ENCODE peak calls at places on chromosomes 1 and 21, in ten cellular contexts. O is NCI-H345, U is A549, R is T follicular helper cell, D is ACHN, F is HEK293T, V is ascending aorta, H is T-cell, N is HFF-Myc, B is NCI-H1092. K is an unnamed sample.

GRCh38 chr1:107538502-107538901 is 397.7 kb downstream of the NTNG1 start:
- DNase-seq in O (peak), U (no peak), R (no peak), D (no peak), F (no peak), V (no peak), H (no peak), N (no peak), B (no peak), K (no peak)

GRCh38 chr1:156502749-156503671 is 2.4 kb upstream of the MEF2D start:
- DNase-seq in O (peak), U (peak), R (no peak), D (peak), F (no peak), V (peak), H (no peak), N (peak), B (no peak), K (peak)

GRCh38 chr1:36076979-36077573 is 6.8 kb upstream of the TEKT2 start:
- DNase-seq in O (no peak), U (no peak), R (no peak), D (no peak), F (no peak), V (no peak), H (no peak), N (no peak), B (no peak), K (no peak)

GRCh38 chr1:197200468-197200899 is 54.0 kb upstream of the ASPM start:
- DNase-seq in O (no peak), U (no peak), R (no peak), D (peak), F (no peak), V (no peak), H (no peak), N (no peak), B (no peak), K (no peak)

GRCh38 chr1:65773391-65773790 is 19.3 kb upstream of the PDE4B start:
- DNase-seq in O (no peak), U (no peak), R (no peak), D (no peak), F (no peak), V (no peak), H (no peak), N (no peak), B (no peak), K (no peak)

GRCh38 chr1:150053911-150054310 is 13.7 kb upstream of the VPS45 start:
- DNase-seq in O (no peak), U (no peak), R (no peak), D (no peak), F (no peak), V (no peak), H (no peak), N (no peak), B (no peak), K (no peak)

GRCh38 chr1:193794239-193794638 is 607.8 kb upstream of the B3GALT2 start:
- DNase-seq in O (no peak), U (no peak), R (no peak), D (no peak), F (no peak), V (no peak), H (no peak), N (no peak), B (no peak), K (no peak)

GRCh38 chr1:151825811-151826660 is 5.6 kb downstream of the RORC start:
- DNase-seq in O (no peak), U (no peak), R (no peak), D (no peak), F (no peak), V (no peak), H (no peak), N (no peak), B (no peak), K (peak)

GRCh38 chr21:31479714-31480113 is 135.7 kb upstream of the TIAM1 start:
- DNase-seq in O (peak), U (no peak), R (no peak), D (no peak), F (no peak), V (no peak), H (no peak), N (no peak), B (no peak), K (no peak)

GRCh38 chr1:203215573-203215972 is 13.9 kb downstream of the CHIT1 start:
- DNase-seq in O (peak), U (no peak), R (no peak), D (no peak), F (no peak), V (no peak), H (no peak), N (no peak), B (no peak), K (no peak)

GRCh38 chr1:202017385-202018225 is 7.2 kb downstream of the ELF3 start:
- DNase-seq in O (peak), U (no peak), R (no peak), D (no peak), F (no peak), V (no peak), H (no peak), N (no peak), B (no peak), K (peak)

GRCh38 chr1:25863486-25864262 is 4.4 kb upstream of the AUNIP start:
- DNase-seq in O (no peak), U (no peak), R (no peak), D (no peak), F (no peak), V (peak), H (no peak), N (no peak), B (no peak), K (no peak)

GRCh38 chr1:217096200-217096599 is 373.0 kb upstream of the ESRRG start:
- DNase-seq in O (no peak), U (no peak), R (no peak), D (no peak), F (no peak), V (no peak), H (no peak), N (no peak), B (no peak), K (no peak)

GRCh38 chr1:31834501-31834900 is 18.7 kb upstream of the SPOCD1 start:
- DNase-seq in O (no peak), U (no peak), R (no peak), D (no peak), F (no peak), V (no peak), H (no peak), N (no peak), B (no peak), K (no peak)

GRCh38 chr1:231937013-231937754 is 310.6 kb downstream of the DISC1 start:
- DNase-seq in O (no peak), U (no peak), R (no peak), D (no peak), F (no peak), V (no peak), H (no peak), N (no peak), B (peak), K (no peak)

GRCh38 chr1:111968511-111968910 is 21.0 kb downstream of the KCND3 start:
- DNase-seq in O (no peak), U (no peak), R (no peak), D (no peak), F (no peak), V (no peak), H (no peak), N (no peak), B (no peak), K (no peak)

GRCh38 chr1:226662704-226663326 is 76.3 kb downstream of the ITPKB start:
- DNase-seq in O (no peak), U (peak), R (peak), D (peak), F (peak), V (peak), H (peak), N (peak), B (no peak), K (peak)

GRCh38 chr1:222171005-222171404 is 376.9 kb downstream of the HHIPL2 start:
- DNase-seq in O (no peak), U (peak), R (no peak), D (peak), F (peak), V (no peak), H (no peak), N (no peak), B (peak), K (no peak)

GRCh38 chr1:231610392-231610791 is 16.2 kb upstream of the DISC1 start:
- DNase-seq in O (no peak), U (no peak), R (no peak), D (no peak), F (no peak), V (no peak), H (no peak), N (no peak), B (no peak), K (no peak)

GRCh38 chr1:62744594-62745577 is 39.0 kb upstream of the ATG4C start:
- DNase-seq in O (no peak), U (no peak), R (no peak), D (no peak), F (no peak), V (no peak), H (no peak), N (no peak), B (no peak), K (no peak)

GRCh38 chr1:208988811-208989222 is 594.7 kb upstream of the CAMK1G start:
- DNase-seq in O (peak), U (no peak), R (no peak), D (peak), F (no peak), V (no peak), H (peak), N (peak), B (peak), K (no peak)

GRCh38 chr21:45069085-45069484 is 5.3 kb upstream of the ADARB1 start:
- DNase-seq in O (no peak), U (no peak), R (no peak), D (no peak), F (no peak), V (no peak), H (no peak), N (no peak), B (no peak), K (no peak)

GRCh38 chr1:155003766-155004351 is 1.3 kb downstream of the ZBTB7B start:
- DNase-seq in O (peak), U (no peak), R (no peak), D (peak), F (no peak), V (peak), H (no peak), N (no peak), B (no peak), K (peak)

GRCh38 chr1:246488674-246489073 is 18.4 kb downstream of the SMYD3 start:
- DNase-seq in O (no peak), U (no peak), R (no peak), D (no peak), F (no peak), V (no peak), H (no peak), N (no peak), B (no peak), K (no peak)

GRCh38 chr1:115539736-115540135 is 102.0 kb upstream of the VANGL1 start:
- DNase-seq in O (no peak), U (no peak), R (no peak), D (no peak), F (no peak), V (no peak), H (no peak), N (no peak), B (no peak), K (no peak)

GRCh38 chr1:186474208-186474607 is 13.3 kb upstream of the PDC start:
- DNase-seq in O (no peak), U (no peak), R (no peak), D (no peak), F (no peak), V (no peak), H (no peak), N (no peak), B (no peak), K (no peak)

GRCh38 chr1:165858364-165858823 is 31.0 kb downstream of the UCK2 start:
- DNase-seq in O (peak), U (no peak), R (no peak), D (no peak), F (no peak), V (no peak), H (no peak), N (no peak), B (peak), K (peak)

GRCh38 chr21:17554619-17555472 is 42.0 kb downstream of the CXADR start:
- DNase-seq in O (no peak), U (peak), R (no peak), D (peak), F (peak), V (no peak), H (no peak), N (no peak), B (no peak), K (no peak)

GRCh38 chr1:200438911-200439310 is 29.1 kb upstream of the ZNF281 start:
- DNase-seq in O (no peak), U (no peak), R (no peak), D (no peak), F (no peak), V (no peak), H (no peak), N (no peak), B (no peak), K (no peak)

GRCh38 chr1:234544094-234544579 is 65.2 kb upstream of the TARBP1 start:
- DNase-seq in O (peak), U (no peak), R (peak), D (peak), F (peak), V (peak), H (peak), N (peak), B (peak), K (peak)

GRCh38 chr1:20153000-20153418 is 13.9 kb downstream of the PLA2G2F start:
- DNase-seq in O (no peak), U (no peak), R (no peak), D (no peak), F (no peak), V (peak), H (no peak), N (no peak), B (no peak), K (no peak)

GRCh38 chr1:27405074-27405473 is 12.7 kb downstream of the GPR3 start:
- DNase-seq in O (no peak), U (no peak), R (no peak), D (no peak), F (no peak), V (peak), H (no peak), N (no peak), B (no peak), K (no peak)

GRCh38 chr1:24909388-24909898 is 20.6 kb downstream of the RUNX3 start:
- DNase-seq in O (no peak), U (peak), R (no peak), D (peak), F (peak), V (peak), H (no peak), N (no peak), B (no peak), K (peak)

GRCh38 chr21:36849461-36849860 is 117.0 kb downstream of the HLCS start:
- DNase-seq in O (no peak), U (no peak), R (no peak), D (no peak), F (no peak), V (no peak), H (no peak), N (no peak), B (no peak), K (no peak)

GRCh38 chr1:152479792-152480595 is 30.6 kb upstream of the LCE5A start:
- DNase-seq in O (no peak), U (peak), R (peak), D (peak), F (peak), V (no peak), H (peak), N (no peak), B (no peak), K (peak)

GRCh38 chr1:91804546-91805023 is 81.4 kb downstream of the TGFBR3 start:
- DNase-seq in O (no peak), U (no peak), R (peak), D (no peak), F (no peak), V (no peak), H (peak), N (no peak), B (no peak), K (peak)

K was measured in Peyer's patch.